ENCODE peak calls at places on chromosomes 12 and 14, in four cellular contexts. One of them, this sample, is unnamed.

GRCh38 chr12:131829795-131830334 is 1.7 kb downstream of the MMP17 start:
- DNase-seq in endothelial cell: no peak
- DNase-seq in stimulated activated CD4-positive, alpha-beta T cell treated with anti-CD3 and anti-CD28 coated beads, Interleukin-4, amount 100 ng/mL, for 24 hours: no peak
- DNase-seq in GM04503: no peak
- DNase-seq in this sample: no peak

GRCh38 chr12:54701940-54702592 is 53.9 kb upstream of the DCD start:
- DNase-seq in endothelial cell: no peak
- DNase-seq in stimulated activated CD4-positive, alpha-beta T cell treated with anti-CD3 and anti-CD28 coated beads, Interleukin-4, amount 100 ng/mL, for 24 hours: peak
- DNase-seq in GM04503: no peak
- DNase-seq in this sample: no peak

GRCh38 chr14:100296106-100296651 is 10.1 kb downstream of the SLC25A29 start:
- DNase-seq in endothelial cell: no peak
- DNase-seq in stimulated activated CD4-positive, alpha-beta T cell treated with anti-CD3 and anti-CD28 coated beads, Interleukin-4, amount 100 ng/mL, for 24 hours: no peak
- DNase-seq in GM04503: no peak
- DNase-seq in this sample: no peak

GRCh38 chr12:14841761-14842160 is 1.6 kb downstream of the ART4 start:
- DNase-seq in endothelial cell: no peak
- DNase-seq in stimulated activated CD4-positive, alpha-beta T cell treated with anti-CD3 and anti-CD28 coated beads, Interleukin-4, amount 100 ng/mL, for 24 hours: no peak
- DNase-seq in GM04503: peak
- DNase-seq in this sample: no peak

GRCh38 chr12:77152623-77153193 is 87.3 kb upstream of the E2F7 start:
- DNase-seq in endothelial cell: no peak
- DNase-seq in stimulated activated CD4-positive, alpha-beta T cell treated with anti-CD3 and anti-CD28 coated beads, Interleukin-4, amount 100 ng/mL, for 24 hours: no peak
- DNase-seq in GM04503: no peak
- DNase-seq in this sample: no peak

GRCh38 chr14:76163668-76164363 is 12.1 kb downstream of the GPATCH2L start:
- DNase-seq in endothelial cell: no peak
- DNase-seq in stimulated activated CD4-positive, alpha-beta T cell treated with anti-CD3 and anti-CD28 coated beads, Interleukin-4, amount 100 ng/mL, for 24 hours: no peak
- DNase-seq in GM04503: no peak
- DNase-seq in this sample: no peak

GRCh38 chr14:32662234-32662633 is 276.4 kb upstream of the NPAS3 start:
- DNase-seq in endothelial cell: no peak
- DNase-seq in stimulated activated CD4-positive, alpha-beta T cell treated with anti-CD3 and anti-CD28 coated beads, Interleukin-4, amount 100 ng/mL, for 24 hours: no peak
- DNase-seq in GM04503: no peak
- DNase-seq in this sample: no peak

GRCh38 chr14:21105095-21105494 is 4.2 kb downstream of the TMEM253 start:
- DNase-seq in endothelial cell: no peak
- DNase-seq in stimulated activated CD4-positive, alpha-beta T cell treated with anti-CD3 and anti-CD28 coated beads, Interleukin-4, amount 100 ng/mL, for 24 hours: no peak
- DNase-seq in GM04503: no peak
- DNase-seq in this sample: no peak

GRCh38 chr12:108338915-108339657 is at the start of gene CMKLR1:
- DNase-seq in endothelial cell: no peak
- DNase-seq in stimulated activated CD4-positive, alpha-beta T cell treated with anti-CD3 and anti-CD28 coated beads, Interleukin-4, amount 100 ng/mL, for 24 hours: no peak
- DNase-seq in GM04503: no peak
- DNase-seq in this sample: no peak

GRCh38 chr12:65951697-65952096 is 127.4 kb downstream of the HMGA2 start:
- DNase-seq in endothelial cell: no peak
- DNase-seq in stimulated activated CD4-positive, alpha-beta T cell treated with anti-CD3 and anti-CD28 coated beads, Interleukin-4, amount 100 ng/mL, for 24 hours: no peak
- DNase-seq in GM04503: no peak
- DNase-seq in this sample: no peak

GRCh38 chr12:41636658-41637057 is 448.5 kb downstream of the PDZRN4 start:
- DNase-seq in endothelial cell: no peak
- DNase-seq in stimulated activated CD4-positive, alpha-beta T cell treated with anti-CD3 and anti-CD28 coated beads, Interleukin-4, amount 100 ng/mL, for 24 hours: no peak
- DNase-seq in GM04503: no peak
- DNase-seq in this sample: no peak

GRCh38 chr14:36227802-36228201 is 51.3 kb upstream of the PTCSC3 start:
- DNase-seq in endothelial cell: no peak
- DNase-seq in stimulated activated CD4-positive, alpha-beta T cell treated with anti-CD3 and anti-CD28 coated beads, Interleukin-4, amount 100 ng/mL, for 24 hours: no peak
- DNase-seq in GM04503: no peak
- DNase-seq in this sample: no peak

This sample was measured in glutamatergic neuron.